ENCODE peak calls at places on chromosomes 7 and 10, in six cellular contexts. T is Caco-2, P is psoas muscle, L is OCI-LY7, M is fibroblast of pulmonary artery, E is AG04449. F is an unnamed sample.

GRCh38 chr7:21099955-21100354 is 313.3 kb upstream of the SP8 start:
- DNase-seq in M (no peak), T (no peak), P (no peak), E (no peak), L (no peak), F (no peak)

GRCh38 chr7:74203157-74203556 is 6.6 kb upstream of the LAT2 start:
- DNase-seq in M (peak), T (peak), E (no peak), P (no peak), L (no peak), F (peak)

GRCh38 chr10:11870461-11870780 is 47.3 kb downstream of the PROSER2 start:
- DNase-seq in T (no peak), M (no peak), P (no peak), E (no peak), L (no peak), F (no peak)

GRCh38 chr7:87113077-87113476 is 39.2 kb upstream of the DMTF1 start:
- DNase-seq in P (no peak), E (no peak), L (no peak), M (peak), T (no peak), F (peak)

GRCh38 chr7:64888901-64889685 is 14.0 kb upstream of the ZNF273 start:
- DNase-seq in P (no peak), M (no peak), T (peak), E (no peak), L (no peak), F (peak)

GRCh38 chr7:73669316-73669715 is 1.7 kb downstream of the VPS37D start:
- DNase-seq in L (no peak), T (no peak), P (no peak), M (no peak), E (no peak), F (no peak)

GRCh38 chr10:88783734-88784133 is 18.8 kb upstream of the LIPM start:
- DNase-seq in M (peak), P (no peak), T (no peak), L (no peak), E (no peak), F (no peak)

GRCh38 chr10:10644317-10645111 is 373.2 kb upstream of the CELF2 start:
- DNase-seq in L (no peak), T (no peak), M (no peak), E (no peak), P (peak), F (peak)

GRCh38 chr7:130838738-130839137 is 104.7 kb upstream of the KLF14 start:
- DNase-seq in M (peak), P (no peak), T (no peak), E (peak), L (no peak), F (peak)

GRCh38 chr7:105806592-105807266 is 69.7 kb downstream of the ATXN7L1 start:
- DNase-seq in L (peak), T (no peak), P (no peak), E (no peak), M (peak), F (peak)

GRCh38 chr10:129968020-129968861 is 4.2 kb upstream of the EBF3 start:
- DNase-seq in P (no peak), M (no peak), E (no peak), T (no peak), L (no peak), F (no peak)

GRCh38 chr10:129967579-129968019 is 3.5 kb upstream of the EBF3 start:
- DNase-seq in M (no peak), L (no peak), P (no peak), T (no peak), E (no peak), F (no peak)

GRCh38 chr10:129969528-129970264 is 5.6 kb upstream of the EBF3 start:
- DNase-seq in M (no peak), P (no peak), E (no peak), L (no peak), T (no peak), F (no peak)

GRCh38 chr10:129970404-129971364 is 6.6 kb upstream of the EBF3 start:
- DNase-seq in L (no peak), P (peak), E (no peak), M (no peak), T (no peak), F (peak)

DNA sequence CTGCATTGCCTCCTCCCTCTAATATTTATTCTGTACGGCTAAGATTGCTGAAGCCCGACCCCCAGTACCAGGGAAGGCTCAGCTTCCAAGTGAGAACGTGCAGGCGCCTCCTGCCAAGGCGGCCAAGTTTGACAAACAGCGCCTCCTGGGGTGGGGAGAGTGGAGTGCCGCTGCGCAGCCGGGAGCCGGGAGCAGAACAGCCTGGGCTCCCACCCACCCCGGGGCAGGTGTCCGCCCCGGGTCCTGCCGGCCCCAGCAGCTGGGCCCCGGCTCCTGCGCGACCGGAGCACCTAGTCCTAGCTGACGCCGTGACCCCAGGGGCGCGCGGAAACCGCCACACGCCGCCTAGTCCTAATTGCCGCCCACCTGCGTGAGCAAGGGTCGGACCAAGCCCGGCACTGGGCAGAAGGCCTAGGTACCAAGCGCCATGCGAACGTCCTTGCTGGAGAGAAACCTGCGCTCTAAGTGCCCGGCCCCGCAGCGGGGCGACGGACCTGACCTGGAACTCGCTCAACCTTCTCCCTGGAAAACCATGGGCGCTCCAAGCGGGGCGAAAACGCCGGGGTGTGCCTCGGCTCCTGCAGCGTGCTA is 5.0 kb upstream of the EBF3 start:
- DNase-seq in P (peak), E (no peak), L (no peak), T (no peak), M (peak), F (peak)
- TF ChIP-seq CTCF in P (peak), E (peak), L (no peak), T (no peak), M (peak), F (peak)

GRCh38 chr7:108406474-108406873 is 49.8 kb downstream of the NRCAM start:
- DNase-seq in P (no peak), L (no peak), M (peak), E (no peak), T (no peak), F (peak)
- H3K4me3 ChIP-seq in P (no peak), L (no peak), M (no peak), E (no peak), T (no peak), F (no peak)

GRCh38 chr7:145020454-145020853 is 184.6 kb upstream of the TPK1 start:
- DNase-seq in T (no peak), E (no peak), M (no peak), L (no peak), P (no peak), F (no peak)
- TF ChIP-seq CTCF in T (no peak), E (no peak), M (no peak), L (no peak), P (no peak), F (no peak)

GRCh38 chr7:103854611-103855010 is 134.8 kb downstream of the RELN start:
- DNase-seq in M (no peak), P (no peak), T (no peak), L (no peak), E (no peak), F (no peak)
- H3K4me3 ChIP-seq in M (no peak), P (no peak), T (no peak), L (no peak), E (no peak), F (no peak)

GRCh38 chr10:71025535-71025934 is 137.2 kb upstream of the PCBD1 start:
- DNase-seq in M (no peak), E (no peak), T (peak), L (no peak), P (no peak), F (no peak)
- TF ChIP-seq CTCF in M (no peak), E (no peak), T (no peak), L (no peak), P (no peak), F (no peak)